ENCODE peak calls at places on chromosomes 3 and 15, in four cellular contexts. B is CD8-positive, alpha-beta T cell; N is tibial artery; P is foreskin fibroblast. D is an unnamed sample.

GRCh38 chr3:172516318-172517214 is 6.7 kb downstream of the TNFSF10 start:
- DNase-seq in B (no peak), N (peak; percentile 69), P (peak; percentile 61), D (peak; percentile 77)

GRCh38 chr15:93063292-93063671 is 25.7 kb downstream of the RGMA start:
- DNase-seq in B (no peak), N (no peak), P (no peak), D (no peak)

GRCh38 chr15:72271895-72272212 is 500 bp downstream of the PARP6 start:
- DNase-seq in B (no peak), N (no peak), P (no peak), D (peak; percentile 3)

GRCh38 chr3:20975221-20975620 is 775.8 kb downstream of the ZNF385D start:
- DNase-seq in B (no peak), N (peak; percentile 20), P (no peak), D (peak; percentile 45)

GRCh38 chr15:47803767-47804166 is 86.5 kb downstream of the SEMA6D start:
- DNase-seq in B (no peak), N (no peak), P (peak; percentile 18), D (peak; percentile 30)

GRCh38 chr3:194139085-194139976 is 3.4 kb downstream of the HES1 start:
- DNase-seq in B (no peak), N (peak; percentile 25), P (peak; percentile 55), D (peak; percentile 83)

GRCh38 chr3:15903164-15903563 is 105.4 kb upstream of the ANKRD28 start:
- DNase-seq in B (no peak), N (peak; percentile 79), P (peak; percentile 47), D (peak; percentile 70)

GRCh38 chr3:40557558-40558161 is 32.9 kb downstream of the ZNF621 start:
- DNase-seq in B (no peak), N (no peak), P (no peak), D (no peak)

GRCh38 chr15:73264881-73265280 is 103.9 kb downstream of the HCN4 start:
- DNase-seq in B (no peak), N (no peak), P (no peak), D (no peak)

GRCh38 chr3:188468196-188468595 is 314.2 kb downstream of the LPP start:
- DNase-seq in B (no peak), N (no peak), P (no peak), D (peak; percentile 49)

GRCh38 chr3:53628546-53629395 is 134.4 kb downstream of the CACNA1D start:
- DNase-seq in B (no peak), N (no peak), P (no peak), D (no peak)

GRCh38 chr3:94083261-94083660 is 20.4 kb downstream of the NSUN3 start:
- DNase-seq in B (no peak), N (no peak), P (no peak), D (no peak)

GRCh38 chr3:134937256-134938023 is 142.4 kb downstream of the EPHB1 start:
- DNase-seq in B (no peak), N (no peak), P (no peak), D (peak; percentile 13)

GRCh38 chr15:25250011-25250596 is 188.7 kb downstream of the UBE3A start:
- DNase-seq in B (no peak), N (no peak), P (no peak), D (no peak)

GRCh38 chr3:170330366-170330765 is 27.1 kb upstream of the SKIL start:
- DNase-seq in B (no peak), N (no peak), P (peak; percentile 1), D (peak; percentile 19)

GRCh38 chr15:67185621-67186225 is 68.7 kb downstream of the AAGAB start:
- DNase-seq in B (no peak), N (peak; percentile 19), P (peak; percentile 55), D (peak; percentile 76)

GRCh38 chr3:27568393-27568792 is 84.2 kb upstream of the SLC4A7 start:
- DNase-seq in B (no peak), N (peak; percentile 74), P (peak; percentile 86), D (peak; percentile 85)

GRCh38 chr15:69467636-69468035 is 15.0 kb downstream of the RPLP1 start:
- DNase-seq in B (no peak), N (no peak), P (no peak), D (no peak)

GRCh38 chr3:33115024-33115768 is 1.4 kb downstream of the CRTAP start:
- DNase-seq in B (no peak), N (peak; percentile 96), P (peak; percentile 94), D (peak; percentile 88)

GRCh38 chr3:172370434-172370833 is 77.8 kb downstream of the GHSR start:
- DNase-seq in B (no peak), N (no peak), P (no peak), D (no peak)

GRCh38 chr15:78012643-78013077 is 64.9 kb downstream of the TBC1D2B start:
- DNase-seq in B (no peak), N (peak; percentile 60), P (no peak), D (no peak)

GRCh38 chr3:184795493-184796198 is 16.3 kb upstream of the VPS8 start:
- DNase-seq in B (no peak), N (no peak), P (no peak), D (no peak)

GRCh38 chr3:98986073-98986472 is 84.6 kb upstream of the DCBLD2 start:
- DNase-seq in B (no peak), N (no peak), P (peak; percentile 95), D (peak; percentile 89)

DNA sequence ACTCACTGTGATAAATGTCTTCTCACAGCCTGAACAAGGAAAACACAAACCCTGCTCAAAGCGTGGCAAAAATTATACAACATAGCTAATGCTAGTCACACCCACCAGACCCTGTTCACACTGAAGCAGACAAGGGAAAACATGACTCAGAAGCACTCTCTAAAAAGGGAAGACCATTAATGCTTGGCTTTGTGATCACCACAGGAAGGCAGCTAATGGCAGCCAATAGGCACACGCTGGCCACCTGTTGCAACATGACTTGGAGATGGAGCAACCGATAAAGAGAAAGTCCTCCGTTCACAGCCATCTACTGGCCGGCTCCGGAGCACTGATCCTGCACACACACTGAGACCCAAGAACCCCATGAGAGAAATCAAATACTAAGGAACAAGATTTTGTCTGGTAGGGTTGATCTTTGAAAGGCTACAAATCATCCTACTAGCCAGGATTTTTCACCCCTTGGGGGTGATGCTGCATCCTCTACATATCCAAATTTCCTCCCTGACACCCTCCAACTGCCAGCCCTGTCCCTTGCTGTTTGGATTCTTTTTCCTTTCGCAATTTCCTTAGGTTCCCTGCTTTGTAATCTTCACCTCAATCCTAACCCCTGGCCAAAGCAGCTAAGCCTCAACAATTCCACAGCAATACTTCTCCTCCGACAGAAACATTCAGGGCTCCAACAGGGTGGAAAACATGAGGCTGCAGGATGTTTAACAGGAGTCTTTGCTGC is 3.2 kb downstream of the ZXDC start:
- DNase-seq in B (no peak), N (peak; percentile 91), P (peak; percentile 80), D (peak; percentile 96)
- H3K4me3 ChIP-seq in B (no peak overlapping the region), N (peak overlapping the region; percentile 71), P (peak overlapping the region; percentile 7), D (peak overlapping the region; percentile 42)

GRCh38 chr3:50517721-50518206 is 14.3 kb upstream of the CACNA2D2 start:
- DNase-seq in B (no peak), N (no peak), P (no peak), D (no peak)

GRCh38 chr3:50518441-50518840 is 15.0 kb upstream of the CACNA2D2 start:
- DNase-seq in B (no peak), N (no peak), P (no peak), D (no peak)

GRCh38 chr3:50521572-50521971 is 18.1 kb upstream of the CACNA2D2 start:
- DNase-seq in B (no peak), N (no peak), P (no peak), D (no peak)

GRCh38 chr3:50520849-50521248 is 17.4 kb upstream of the CACNA2D2 start:
- DNase-seq in B (no peak), N (no peak), P (no peak), D (no peak)

DNA sequence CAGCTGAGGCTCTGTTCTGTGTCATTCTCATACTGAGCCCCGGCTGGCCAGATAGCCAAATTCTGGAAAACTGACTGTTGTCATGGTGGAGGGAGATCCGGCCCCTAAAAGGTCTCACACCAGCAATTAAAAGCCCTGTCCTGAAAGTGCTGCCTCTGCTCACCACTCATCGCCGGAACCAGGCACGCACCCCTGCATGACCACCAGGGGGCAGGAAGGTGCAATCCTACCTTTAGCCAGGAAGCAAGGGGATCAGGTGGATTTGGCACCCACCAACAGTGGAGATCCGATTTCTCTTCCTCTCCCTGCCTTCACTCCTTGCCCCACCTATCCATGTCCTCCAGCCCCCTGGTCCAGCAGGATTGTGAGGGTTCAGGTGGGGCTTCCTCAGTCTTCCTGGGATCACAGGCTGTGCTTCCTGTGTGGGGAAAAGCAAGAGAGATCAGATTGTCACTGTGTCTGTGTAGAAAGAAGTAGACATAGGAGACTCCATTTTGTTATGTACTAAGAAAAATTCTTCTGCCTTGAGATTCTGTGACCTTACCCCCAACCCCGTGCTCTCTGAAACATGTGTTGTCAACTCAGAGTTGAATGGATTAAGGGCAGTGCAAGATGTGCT is 16.1 kb upstream of the CACNA2D2 start:
- DNase-seq in B (peak; percentile 77), N (peak; percentile 48), P (peak; percentile 14), D (peak; percentile 25)
- TF ChIP-seq CTCF in B (peak; percentile 86), N (peak; percentile 79), P (peak; percentile 91), D (peak; percentile 90)

GRCh38 chr15:101479851-101480612 is 9.5 kb downstream of the PCSK6 start:
- DNase-seq in B (no peak), N (no peak), P (no peak), D (no peak)
- H3K4me3 ChIP-seq in B (no peak overlapping the region), N (no peak overlapping the region), P (no peak overlapping the region), D (no peak overlapping the region)

GRCh38 chr3:139934557-139935070 is 371 bp upstream of the CLSTN2 start:
- DNase-seq in B (no peak), N (peak; percentile 46), P (peak; percentile 0), D (no peak)
- TF ChIP-seq CTCF in B (no peak), N (peak; percentile 8), P (no peak), D (peak; percentile 6)

GRCh38 chr15:22796079-22796478 is 9.6 kb downstream of the NIPA1 start:
- DNase-seq in B (no peak), N (no peak), P (no peak), D (no peak)
- H3K4me3 ChIP-seq in B (no peak overlapping the region), N (no peak overlapping the region), P (no peak overlapping the region), D (no peak overlapping the region)

GRCh38 chr15:100881573-100882336 is 2.1 kb downstream of the ALDH1A3 start:
- DNase-seq in B (no peak), N (no peak), P (no peak), D (no peak)

GRCh38 chr15:100879461-100880138 is at the start of gene ALDH1A3:
- DNase-seq in B (no peak), N (no peak), P (no peak), D (peak; percentile 61)

GRCh38 chr15:100879046-100879445 is 585 bp upstream of the ALDH1A3 start:
- DNase-seq in B (no peak), N (no peak), P (no peak), D (no peak)

GRCh38 chr15:100880139-100880896 is 687 bp downstream of the ALDH1A3 start:
- DNase-seq in B (no peak), N (no peak), P (no peak), D (peak; percentile 15)

GRCh38 chr15:100880897-100881242 is 1.2 kb downstream of the ALDH1A3 start:
- DNase-seq in B (no peak), N (no peak), P (no peak), D (no peak)
- TF ChIP-seq CTCF in B (no peak), N (no peak), P (no peak), D (no peak)

D was measured in AG10803.